ENCODE peak calls at places on chromosomes 5 and 9, in ten cellular contexts. Q is CD8-positive, alpha-beta T cell; B is PC-9; V is breast epithelium; H is AG09309; S is esophagus squamous epithelium; P is GM10248; R is cardiac fibroblast; K is astrocyte of the spinal cord; C is upper lobe of right lung. E is an unnamed sample.

GRCh38 chr9:93566408-93567270 is 9.7 kb upstream of the PHF2 start:
- DNase-seq in Q (peak), B (peak), V (peak), H (peak), S (peak), P (peak), R (peak), K (peak), C (peak), E (peak)

GRCh38 chr5:7916171-7916804 is 47.3 kb downstream of the MTRR start:
- DNase-seq in Q (no peak), B (no peak), V (no peak), H (peak), S (no peak), P (no peak), R (no peak), K (peak), C (no peak), E (no peak)

GRCh38 chr5:135141303-135142268 is 107.6 kb upstream of the PITX1 start:
- DNase-seq in Q (no peak), B (peak), V (no peak), H (no peak), S (no peak), P (no peak), R (no peak), K (no peak), C (no peak), E (no peak)

GRCh38 chr5:36667826-36668225 is 61.4 kb downstream of the SLC1A3 start:
- DNase-seq in Q (no peak), B (peak), V (no peak), H (no peak), S (no peak), P (no peak), R (no peak), K (no peak), C (no peak), E (no peak)

GRCh38 chr5:107213025-107213424 is 457.7 kb downstream of the EFNA5 start:
- DNase-seq in Q (no peak), B (no peak), V (no peak), H (no peak), S (no peak), P (no peak), R (no peak), K (no peak), C (no peak), E (no peak)

GRCh38 chr5:36422957-36423356 is 121.3 kb upstream of the RANBP3L start:
- DNase-seq in Q (no peak), B (peak), V (no peak), H (no peak), S (no peak), P (no peak), R (peak), K (peak), C (no peak), E (no peak)

GRCh38 chr9:110111868-110112267 is 96.1 kb downstream of the C9orf152 start:
- DNase-seq in Q (no peak), B (no peak), V (no peak), H (no peak), S (no peak), P (no peak), R (no peak), K (no peak), C (no peak), E (no peak)

GRCh38 chr5:30994926-30995325 is 198.6 kb upstream of the CDH6 start:
- DNase-seq in Q (no peak), B (no peak), V (no peak), H (no peak), S (no peak), P (no peak), R (no peak), K (no peak), C (no peak), E (no peak)

GRCh38 chr5:141969783-141970741 is 1.2 kb downstream of the RNF14 start:
- DNase-seq in Q (no peak), B (no peak), V (no peak), H (no peak), S (no peak), P (peak), R (peak), K (no peak), C (no peak), E (no peak)

GRCh38 chr5:1374680-1375055 is 29.8 kb upstream of the CLPTM1L start:
- DNase-seq in Q (no peak), B (no peak), V (no peak), H (no peak), S (no peak), P (no peak), R (peak), K (peak), C (no peak), E (no peak)

GRCh38 chr9:113807173-113808061 is 68.7 kb upstream of the ZNF618 start:
- DNase-seq in Q (peak), B (no peak), V (no peak), H (peak), S (no peak), P (peak), R (peak), K (peak), C (no peak), E (peak)

GRCh38 chr5:74627511-74628120 is 12.9 kb downstream of the ENC1 start:
- DNase-seq in Q (no peak), B (no peak), V (no peak), H (no peak), S (no peak), P (no peak), R (no peak), K (no peak), C (no peak), E (no peak)

GRCh38 chr5:87645241-87645640 is 232.5 kb upstream of the CCNH start:
- DNase-seq in Q (no peak), B (no peak), V (no peak), H (no peak), S (no peak), P (no peak), R (no peak), K (no peak), C (no peak), E (no peak)

GRCh38 chr9:126621919-126622735 is 8.4 kb downstream of the LMX1B start:
- DNase-seq in Q (no peak), B (no peak), V (no peak), H (no peak), S (no peak), P (no peak), R (no peak), K (no peak), C (no peak), E (no peak)

GRCh38 chr5:61280205-61280604 is 51.9 kb upstream of the ZSWIM6 start:
- DNase-seq in Q (no peak), B (peak), V (no peak), H (no peak), S (no peak), P (no peak), R (peak), K (peak), C (no peak), E (no peak)

GRCh38 chr9:93884808-93885207 is 70.3 kb downstream of the BARX1 start:
- DNase-seq in Q (no peak), B (no peak), V (no peak), H (no peak), S (no peak), P (no peak), R (no peak), K (no peak), C (no peak), E (no peak)

GRCh38 chr5:64165500-64166200 is at the start of gene RNF180:
- DNase-seq in Q (no peak), B (no peak), V (peak), H (no peak), S (no peak), P (peak), R (peak), K (peak), C (peak), E (no peak)

GRCh38 chr5:71932131-71932635 is 175.1 kb upstream of the MAP1B start:
- DNase-seq in Q (no peak), B (peak), V (no peak), H (no peak), S (no peak), P (no peak), R (peak), K (peak), C (no peak), E (no peak)

GRCh38 chr9:71683598-71684235 is 84.6 kb downstream of the CEMIP2 start:
- DNase-seq in Q (no peak), B (no peak), V (no peak), H (no peak), S (no peak), P (no peak), R (peak), K (peak), C (no peak), E (no peak)

GRCh38 chr9:126411948-126412284 is 85.3 kb downstream of the MVB12B start:
- DNase-seq in Q (no peak), B (no peak), V (no peak), H (no peak), S (no peak), P (no peak), R (no peak), K (no peak), C (no peak), E (no peak)

GRCh38 chr9:93132287-93132927 is 1.6 kb downstream of the NINJ1 start:
- DNase-seq in Q (no peak), B (no peak), V (peak), H (no peak), S (no peak), P (no peak), R (peak), K (peak), C (no peak), E (no peak)

GRCh38 chr5:143506881-143507552 is 103.5 kb upstream of the NR3C1 start:
- DNase-seq in Q (no peak), B (peak), V (no peak), H (peak), S (no peak), P (no peak), R (peak), K (peak), C (no peak), E (no peak)

GRCh38 chr9:36401179-36401740 is 1.2 kb upstream of the RNF38 start:
- DNase-seq in Q (no peak), B (peak), V (no peak), H (no peak), S (no peak), P (peak), R (peak), K (peak), C (no peak), E (peak)

GRCh38 chr9:96274939-96275338 is 27.0 kb downstream of the HSD17B3 start:
- DNase-seq in Q (no peak), B (no peak), V (no peak), H (no peak), S (no peak), P (no peak), R (no peak), K (no peak), C (no peak), E (no peak)

GRCh38 chr9:115650768-115651167 is 502.8 kb upstream of the PAPPA start:
- DNase-seq in Q (no peak), B (no peak), V (no peak), H (peak), S (no peak), P (no peak), R (peak), K (peak), C (no peak), E (no peak)

DNA sequence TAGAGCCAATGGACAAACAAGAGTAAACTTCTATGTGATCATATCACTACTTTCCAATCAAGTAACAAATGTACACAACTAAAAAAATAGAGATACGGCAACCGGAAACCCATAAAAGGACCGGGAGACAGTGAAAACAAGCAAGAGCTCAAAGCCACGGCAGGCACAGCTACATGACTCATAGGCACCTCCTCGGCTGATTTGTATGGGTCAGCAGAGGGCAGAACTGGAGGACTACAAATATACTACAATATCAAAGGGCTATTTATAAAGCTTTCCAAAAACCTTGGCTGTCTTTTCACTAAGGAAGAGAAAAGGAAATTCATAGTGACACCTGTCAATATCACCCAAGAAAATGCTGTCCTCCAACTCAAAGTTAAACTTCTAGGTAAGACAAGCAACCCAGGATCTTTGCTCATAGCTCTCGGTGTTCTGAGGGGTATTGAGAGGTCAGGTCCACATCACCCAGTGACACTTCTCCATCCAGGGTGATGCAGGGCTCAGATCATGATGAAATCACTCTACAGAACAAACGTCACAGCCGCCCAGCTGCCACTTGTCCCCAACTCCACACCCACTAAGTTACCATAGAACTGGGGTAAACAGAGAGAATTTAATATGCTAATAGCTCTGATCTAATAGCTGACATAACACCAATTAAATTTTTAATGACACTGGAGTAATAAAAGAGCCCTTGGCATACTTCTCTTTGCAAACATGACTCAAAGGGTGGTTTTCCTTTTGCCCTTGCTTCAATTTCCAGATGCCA is 41.3 kb downstream of the PFDN1 start:
- DNase-seq in Q (no peak), B (peak), V (no peak), H (peak), S (no peak), P (peak), R (peak), K (peak), C (peak), E (no peak)
- TF ChIP-seq CTCF in Q (no peak), B (no peak), V (no peak), H (no peak), S (no peak), P (no peak), R (peak), K (no peak), C (peak), E (no peak)

DNA sequence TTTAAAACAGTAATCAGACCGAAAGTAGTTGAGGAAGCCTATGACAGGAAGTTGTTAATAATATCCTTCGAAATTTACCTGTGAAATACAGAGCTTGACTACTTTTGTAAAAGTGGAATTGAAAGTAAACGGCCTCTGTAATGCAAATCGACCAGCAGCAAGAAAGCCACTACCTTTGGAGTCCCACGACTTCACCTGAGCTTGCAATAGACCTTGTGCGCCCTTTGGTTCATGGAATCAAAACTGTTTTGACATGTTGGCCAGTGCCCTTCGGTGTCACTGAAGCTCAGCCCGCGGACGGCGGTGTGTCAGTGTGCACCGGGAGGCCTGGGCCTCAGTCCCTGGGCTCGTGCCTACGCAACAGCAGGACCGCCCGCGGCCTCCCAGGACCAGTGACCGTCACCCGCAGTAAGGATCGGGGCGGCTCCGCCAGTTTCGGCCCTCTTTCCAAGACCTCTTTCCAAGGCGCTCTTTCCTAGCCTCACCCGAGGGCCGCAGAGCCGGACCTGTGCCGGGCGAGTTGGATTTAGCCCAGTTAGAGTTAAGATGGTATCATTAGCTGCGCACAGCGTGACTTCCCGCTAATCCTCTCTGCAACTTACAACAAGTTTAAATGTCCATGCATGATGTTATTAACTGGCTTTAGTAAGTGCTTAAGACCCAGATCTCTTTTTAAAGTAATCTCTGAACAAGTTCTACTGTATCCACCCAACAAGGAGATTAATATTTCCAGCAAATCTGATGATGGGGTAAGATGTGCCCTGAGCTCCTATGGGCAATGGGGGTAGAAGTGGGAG is 223.3 kb downstream of the MEF2C start:
- DNase-seq in Q (no peak), B (no peak), V (no peak), H (no peak), S (no peak), P (peak), R (no peak), K (peak), C (no peak), E (no peak)
- TF ChIP-seq CTCF in Q (no peak), B (no peak), V (no peak), H (no peak), S (no peak), P (no peak), R (no peak), K (no peak), C (no peak), E (no peak)

GRCh38 chr5:165829504-165829903 is 2324.1 kb downstream of the MAT2B start:
- DNase-seq in Q (no peak), B (no peak), V (no peak), H (no peak), S (no peak), P (no peak), R (no peak), K (no peak), C (no peak), E (no peak)

GRCh38 chr5:165834922-165835321 is 2329.5 kb downstream of the MAT2B start:
- DNase-seq in Q (no peak), B (no peak), V (no peak), H (no peak), S (no peak), P (no peak), R (no peak), K (no peak), C (no peak), E (no peak)
- TF ChIP-seq CTCF in Q (no peak), B (no peak), V (no peak), H (no peak), S (no peak), P (no peak), R (no peak), K (no peak), C (no peak), E (no peak)

DNA sequence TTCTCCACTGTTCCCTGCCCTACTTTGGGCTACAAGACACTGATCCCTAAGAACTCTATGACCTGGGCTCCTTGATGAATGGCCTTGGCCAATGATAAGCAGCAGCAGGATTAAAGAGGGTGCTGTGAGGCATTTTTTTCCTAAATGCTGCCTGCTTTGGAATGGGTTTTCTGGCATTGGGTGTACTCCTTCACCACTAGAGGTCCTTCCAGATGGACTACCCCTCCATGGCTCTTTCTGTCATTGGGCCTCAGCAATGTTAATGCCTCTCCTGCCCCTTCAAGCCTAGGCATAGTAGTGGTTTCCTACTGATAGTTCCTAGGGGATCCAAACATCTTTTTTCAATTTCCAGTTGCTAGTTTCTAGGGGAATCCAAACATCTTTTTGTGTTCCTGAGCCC is 319.3 kb upstream of the RPS23 start:
- DNase-seq in Q (no peak), B (no peak), V (no peak), H (no peak), S (no peak), P (no peak), R (no peak), K (no peak), C (no peak), E (no peak)
- TF ChIP-seq CTCF in Q (no peak), B (no peak), V (no peak), H (no peak), S (no peak), P (no peak), R (no peak), K (peak), C (no peak), E (no peak)

E was measured in CD4-positive, alpha-beta T cell.